ENCODE peak calls at places on chromosomes 13 and 19, in five cellular contexts. Z is PC-3, L is neural progenitor cell, F is GM23248, Y is endodermal cell. M is an unnamed sample. For H3K9me3, the result is how much of the 10 kb centered on the place peaks cover.

GRCh38 chr13:29465741-29466293 is 129.7 kb downstream of the SLC7A1 start:
- DNase-seq in Z (peak), L (no peak), F (peak), Y (no peak), M (no peak)

GRCh38 chr13:99955747-99956472 is 15.7 kb downstream of the ZIC5 start:
- DNase-seq in Z (no peak), L (peak), F (peak), Y (peak), M (no peak)

GRCh38 chr13:68176486-68176885 is 946.4 kb upstream of the PCDH9 start:
- DNase-seq in Z (peak), L (no peak), F (peak), Y (no peak), M (no peak)

GRCh38 chr13:41071775-41072174 is 10.5 kb downstream of the WBP4 start:
- DNase-seq in Z (no peak), L (no peak), F (no peak), Y (no peak), M (no peak)

GRCh38 chr19:49553451-49554271 is 25.9 kb downstream of the RCN3 start:
- DNase-seq in Z (peak), L (no peak), F (peak), Y (no peak), M (peak)

GRCh38 chr13:20461481-20461859 is 64.2 kb downstream of the CRYL1 start:
- DNase-seq in Z (peak), L (no peak), F (peak), Y (no peak), M (no peak)

GRCh38 chr13:58461217-58461616 is 829.7 kb downstream of the PCDH17 start:
- DNase-seq in Z (no peak), L (no peak), F (no peak), Y (no peak), M (no peak)

GRCh38 chr13:26095846-26096245 is 44.0 kb upstream of the SHISA2 start:
- DNase-seq in Z (no peak), L (no peak), F (no peak), Y (no peak), M (no peak)

GRCh38 chr13:23985846-23986245 is 88.5 kb upstream of the C1QTNF9B start:
- DNase-seq in Z (no peak), L (no peak), F (no peak), Y (no peak), M (no peak)

GRCh38 chr13:51883226-51883600 is 21.4 kb downstream of the CCDC70 start:
- DNase-seq in Z (no peak), L (no peak), F (no peak), Y (no peak), M (peak)

GRCh38 chr13:31476266-31476665 is 263.1 kb upstream of the RXFP2 start:
- DNase-seq in Z (no peak), L (no peak), F (peak), Y (no peak), M (no peak)

GRCh38 chr19:42253245-42254082 is 1.5 kb downstream of the ERF start:
- DNase-seq in Z (peak), L (peak), F (peak), Y (peak), M (peak)

GRCh38 chr19:39142655-39143054 is 17.1 kb downstream of the PAK4 start:
- DNase-seq in Z (no peak), L (no peak), F (no peak), Y (no peak), M (no peak)

GRCh38 chr19:47471733-47472457 is at the start of gene SLC8A2:
- DNase-seq in Z (peak), L (peak), F (peak), Y (peak), M (peak)

GRCh38 chr13:32175307-32175706 is 139.9 kb downstream of the ZAR1L start:
- DNase-seq in Z (no peak), L (no peak), F (no peak), Y (no peak), M (no peak)

GRCh38 chr19:47778954-47779351 is 450 bp downstream of the SELENOW start:
- DNase-seq in Z (no peak), L (peak), F (peak), Y (no peak), M (peak)

GRCh38 chr13:69524459-69525155 is 583.0 kb upstream of the ATXN8OS start:
- DNase-seq in Z (peak), L (no peak), F (peak), Y (no peak), M (no peak)

GRCh38 chr19:29810504-29810871 is 1.3 kb upstream of the CCNE1 start:
- DNase-seq in Z (peak), L (no peak), F (peak), Y (no peak), M (peak)

GRCh38 chr13:49498211-49498610 is 2.5 kb downstream of the PHF11 start:
- DNase-seq in Z (no peak), L (no peak), F (no peak), Y (no peak), M (no peak)

GRCh38 chr13:49499889-49500660 is 4.3 kb downstream of the PHF11 start:
- DNase-seq in Z (peak), L (no peak), F (peak), Y (no peak), M (no peak)

GRCh38 chr13:49495783-49496762 is at the start of gene PHF11:
- DNase-seq in Z (peak), L (peak), F (peak), Y (peak), M (peak)

GRCh38 chr13:49494645-49495044 is 1.1 kb upstream of the PHF11 start:
- DNase-seq in Z (peak), L (no peak), F (no peak), Y (no peak), M (no peak)

DNA sequence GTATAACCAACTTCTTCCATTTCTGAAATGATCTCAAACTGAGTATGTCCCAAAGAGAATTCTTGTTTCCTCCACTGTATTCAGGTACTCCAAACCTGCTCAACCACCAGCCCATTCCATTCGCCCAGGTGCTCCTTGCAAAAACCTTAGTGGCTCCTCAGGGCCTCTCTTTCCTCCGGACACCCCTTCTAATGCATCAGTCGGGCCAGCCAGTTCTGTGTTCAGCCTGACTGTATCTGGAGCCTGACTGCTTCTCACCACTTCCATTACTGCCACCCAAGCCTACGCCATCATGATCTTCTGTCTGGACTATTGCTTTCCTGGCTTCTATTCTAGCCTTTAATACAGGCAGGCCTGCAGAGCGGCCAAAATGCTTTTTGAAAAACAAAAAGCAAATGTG is 1.5 kb downstream of the PHF11 start:
- DNase-seq in Z (no peak), L (no peak), F (no peak), Y (no peak), M (no peak)
- H3K27ac ChIP-seq in Z (no peak), L (no peak), F (peak), Y (no peak), M (no peak)

DNA sequence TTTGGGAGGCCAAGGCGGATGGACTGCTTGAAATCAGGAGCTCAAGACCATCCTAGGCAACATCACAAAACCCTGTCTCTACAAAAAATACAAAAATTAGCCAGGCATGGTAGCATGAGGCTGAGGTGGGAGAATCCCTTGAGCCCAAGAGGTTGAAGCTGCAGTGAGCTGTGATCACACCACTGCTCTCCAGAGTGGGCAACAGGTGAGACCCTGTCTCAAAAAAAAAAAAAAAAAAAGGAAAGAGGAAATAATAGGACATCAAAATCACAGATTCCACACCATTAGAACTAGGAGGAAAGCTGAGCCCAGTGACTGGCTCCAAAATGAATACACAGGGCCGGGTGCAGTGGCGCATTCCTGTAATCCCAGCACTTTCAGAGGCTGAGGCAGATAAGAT is 3.2 kb upstream of the ZNF8 start:
- DNase-seq in Z (no peak), L (no peak), F (no peak), Y (no peak), M (no peak)
- H3K9me3 ChIP-seq in Z (under half), L (under half), F (under half), Y (under half), M (under half)

GRCh38 chr19:51329411-51329810 is 12.5 kb downstream of the VSIG10L start:
- DNase-seq in Z (no peak), L (no peak), F (no peak), Y (peak), M (no peak)

GRCh38 chr19:51330366-51330765 is 11.6 kb downstream of the VSIG10L start:
- DNase-seq in Z (no peak), L (no peak), F (no peak), Y (peak), M (no peak)

GRCh38 chr19:51325161-51325979 is 13.9 kb downstream of the IGLON5 start:
- DNase-seq in Z (no peak), L (no peak), F (no peak), Y (peak), M (no peak)

GRCh38 chr19:51326216-51327065 is 15.0 kb downstream of the IGLON5 start:
- DNase-seq in Z (no peak), L (no peak), F (no peak), Y (peak), M (no peak)

DNA sequence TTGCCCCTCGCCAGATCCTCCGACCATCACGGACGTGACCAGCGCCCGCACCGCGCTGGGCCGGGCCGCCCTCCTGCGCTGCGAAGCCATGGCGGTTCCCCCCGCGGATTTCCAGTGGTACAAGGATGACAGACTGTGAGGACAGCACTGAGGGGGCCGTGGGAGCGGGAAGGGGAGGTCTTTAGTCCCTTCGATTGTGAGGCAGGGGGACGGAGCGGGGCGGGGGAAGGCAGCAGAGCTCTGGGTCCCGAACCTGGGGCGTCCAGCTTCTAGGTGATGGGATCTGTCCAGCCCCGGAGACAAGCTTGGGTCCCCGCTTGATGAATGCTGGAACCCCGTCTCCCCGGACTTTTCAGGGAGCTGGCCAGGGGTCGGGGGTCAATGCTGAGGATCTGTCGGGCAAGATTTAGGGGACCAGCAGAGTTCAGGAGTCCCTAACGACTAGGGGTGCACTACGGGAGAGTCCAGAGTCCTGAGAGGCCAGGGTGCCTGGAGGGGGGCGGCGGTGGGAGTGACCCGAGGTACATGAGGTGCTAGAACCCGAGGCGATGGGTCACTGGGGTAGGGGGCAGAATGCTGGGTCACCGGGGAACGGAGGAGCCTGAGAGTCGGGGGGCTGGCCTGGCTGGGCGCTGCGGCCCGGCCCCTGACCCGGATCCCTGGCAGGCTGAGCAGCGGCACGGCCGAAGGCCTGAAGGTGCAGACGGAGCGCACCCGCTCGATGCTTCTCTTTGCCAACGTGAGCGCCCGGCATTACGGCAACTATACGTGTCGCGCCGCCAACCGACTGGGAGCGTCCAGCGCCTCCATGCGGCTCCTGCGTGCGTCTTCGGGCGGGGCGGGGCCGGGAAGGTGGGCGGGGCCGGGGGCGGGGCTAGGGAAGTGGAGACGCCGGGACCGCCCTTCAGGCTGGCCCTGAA is 14.6 kb downstream of the VSIG10L start:
- DNase-seq in Z (peak), L (peak), F (peak), Y (peak), M (peak)
- H3K9ac ChIP-seq in Z (peak), L (no peak), F (no peak), Y (no peak), M (no peak)

GRCh38 chr19:18353378-18354005 is 13.1 kb downstream of the PGPEP1 start:
- DNase-seq in Z (no peak), L (no peak), F (no peak), Y (no peak), M (no peak)

GRCh38 chr19:18361646-18362045 is 21.2 kb downstream of the PGPEP1 start:
- DNase-seq in Z (no peak), L (no peak), F (no peak), Y (no peak), M (no peak)

GRCh38 chr19:18362934-18363542 is 22.6 kb downstream of the PGPEP1 start:
- DNase-seq in Z (no peak), L (no peak), F (no peak), Y (no peak), M (peak)

GRCh38 chr19:18357041-18357440 is 16.6 kb downstream of the PGPEP1 start:
- DNase-seq in Z (no peak), L (no peak), F (no peak), Y (no peak), M (no peak)

DNA sequence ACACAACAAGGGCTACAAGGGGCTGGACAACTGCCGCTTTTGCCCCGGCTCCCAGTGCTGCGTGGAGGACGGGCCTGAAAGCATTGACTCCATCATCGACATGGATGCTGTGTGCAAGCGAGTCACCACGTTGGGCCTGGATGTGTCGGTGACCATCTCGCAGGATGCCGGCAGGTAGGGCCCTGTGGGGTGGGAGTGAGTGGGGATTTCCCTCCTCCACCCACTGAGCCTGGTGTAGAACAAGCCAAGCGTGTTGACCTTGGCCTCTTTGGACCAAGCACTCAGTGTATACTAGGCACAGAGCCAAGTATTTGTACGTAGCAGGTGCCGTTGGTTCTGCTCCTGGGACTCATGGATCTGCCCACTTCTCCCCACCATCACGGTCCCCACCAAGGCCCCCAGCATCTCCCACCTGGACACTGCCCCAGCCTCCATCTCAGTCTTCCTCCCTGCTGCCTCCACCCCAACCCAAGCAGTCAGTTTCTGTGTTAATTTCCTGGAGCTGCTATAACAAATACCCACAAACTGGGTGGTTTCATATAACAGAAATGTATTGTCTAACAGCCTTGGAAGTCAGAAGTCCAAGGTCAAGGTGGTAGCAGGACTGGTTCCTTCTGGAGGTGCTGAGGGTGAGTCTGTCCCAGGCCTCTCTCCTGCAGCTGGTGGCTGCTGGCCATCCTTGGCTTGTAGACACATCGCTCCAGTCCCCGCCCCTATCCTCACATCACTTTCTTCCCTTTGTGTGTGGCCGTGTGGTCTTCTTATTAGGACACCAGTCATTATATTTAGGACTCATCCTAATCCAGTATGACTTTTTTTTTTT is 17.3 kb downstream of the PGPEP1 start:
- DNase-seq in Z (no peak), L (no peak), F (no peak), Y (no peak), M (peak)
- H3K27ac ChIP-seq in Z (no peak), L (no peak), F (no peak), Y (no peak), M (no peak)

DNA sequence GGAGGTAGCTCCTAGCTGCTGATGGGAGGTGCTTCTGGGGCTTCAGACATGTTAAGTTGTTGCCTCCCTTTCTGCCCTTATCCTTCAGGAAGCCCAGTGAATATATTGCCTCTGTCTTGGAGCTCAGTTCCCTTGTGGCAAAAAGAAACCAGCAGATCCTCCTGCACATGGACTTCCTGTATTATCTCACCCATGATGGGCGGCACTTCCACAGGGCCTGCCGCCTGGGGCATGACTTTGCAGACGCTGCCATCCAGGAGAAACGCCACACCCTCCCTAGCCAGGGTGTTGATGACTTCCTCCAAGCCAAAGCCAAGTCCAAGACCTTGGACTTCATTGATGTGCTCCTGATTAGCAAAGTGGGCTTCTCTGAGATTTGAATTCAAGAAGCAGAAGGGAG is 6.0 kb upstream of the CYP4F12 start:
- DNase-seq in Z (no peak), L (no peak), F (no peak), Y (no peak), M (peak)
- H3K9me3 ChIP-seq in Z (under half), L (under half), F (under half), Y (half or more), M (under half)

DNA sequence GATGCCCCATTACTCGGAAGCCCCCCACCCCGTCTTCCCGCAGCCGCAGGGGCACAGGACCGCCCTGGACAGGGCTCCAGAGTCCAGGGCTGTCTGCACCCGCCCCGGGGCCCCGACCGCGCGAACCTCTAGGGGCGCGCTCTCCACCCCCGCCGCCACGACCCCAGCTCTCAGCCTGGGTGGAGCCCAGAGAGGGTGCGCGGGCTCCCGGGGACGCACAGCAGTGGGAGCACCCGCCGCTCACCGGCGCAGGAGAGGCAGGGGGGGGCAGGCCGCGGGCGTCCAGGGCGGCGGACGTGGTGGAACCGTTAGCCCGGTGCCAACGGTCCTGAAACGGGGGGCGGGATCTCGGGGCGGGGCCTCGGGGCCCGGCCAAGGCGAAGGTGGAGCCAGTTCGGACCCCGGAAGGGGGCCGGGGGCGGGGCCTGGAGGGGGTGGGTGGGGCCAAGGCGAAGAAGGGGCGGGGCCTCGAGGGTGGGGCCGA is at the start of gene ATP8B3:
- DNase-seq in Z (no peak), L (no peak), F (no peak), Y (no peak), M (no peak)
- H3K9ac ChIP-seq in Z (peak), L (no peak), F (peak), Y (peak), M (peak)

DNA sequence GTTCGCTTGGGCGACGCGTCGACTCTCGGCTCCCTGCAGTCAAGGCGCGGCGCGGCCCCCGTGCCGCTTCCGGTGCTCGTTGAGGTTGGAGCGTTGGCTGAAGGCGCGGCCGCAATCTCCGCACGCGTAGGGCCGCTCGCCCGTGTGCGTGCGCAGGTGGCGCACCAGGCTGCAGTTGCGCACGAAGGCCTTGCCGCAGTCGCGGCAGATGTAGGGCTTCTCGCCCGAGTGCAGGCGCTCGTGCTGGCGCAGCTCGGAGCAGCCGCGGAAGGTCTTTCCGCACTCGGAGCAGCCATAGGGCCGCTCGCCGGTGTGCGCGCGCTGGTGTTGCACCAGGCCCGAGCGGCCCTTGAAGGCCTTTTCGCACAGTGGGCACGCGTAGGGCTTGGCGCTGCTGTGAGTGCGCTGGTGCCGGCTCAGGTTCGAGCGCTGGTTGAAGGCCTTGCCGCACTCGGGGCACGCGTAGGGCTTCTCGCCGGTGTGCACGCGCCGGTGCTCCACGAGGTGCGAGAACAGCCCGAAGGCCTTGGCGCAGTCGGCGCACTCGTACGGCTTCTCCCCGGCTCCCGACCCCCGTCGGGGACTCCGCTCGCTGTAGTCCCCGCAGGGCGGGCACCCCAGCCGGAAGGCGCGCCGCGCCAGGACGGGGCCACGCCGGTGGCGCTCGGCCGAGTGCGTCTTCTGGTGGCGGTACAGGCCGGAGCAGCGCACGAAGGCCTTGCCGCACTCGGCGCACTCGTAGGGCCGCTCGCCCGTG is 5.3 kb upstream of the ZNF497 start:
- DNase-seq in Z (no peak), L (no peak), F (no peak), Y (no peak), M (no peak)
- H3K27ac ChIP-seq in Z (no peak), L (no peak), F (no peak), Y (no peak), M (no peak)

GRCh38 chr13:27909378-27909777 is 10.4 kb upstream of the PDX1 start:
- DNase-seq in Z (no peak), L (no peak), F (no peak), Y (no peak), M (no peak)
- H3K9me3 ChIP-seq in Z (under half), L (under half), F (under half), Y (under half), M (under half)

GRCh38 chr19:16121141-16121540 is 9.5 kb downstream of the RAB8A start:
- DNase-seq in Z (no peak), L (no peak), F (no peak), Y (no peak), M (no peak)
- H3K9ac ChIP-seq in Z (no peak), L (no peak), F (no peak), Y (no peak), M (no peak)

M was measured in colonic mucosa.